ENCODE peak calls at places on chromosomes 2 and 18, in four cellular contexts. X is fibroblast of villous mesenchyme, B is MCF 10A, M is Daoy. P is an unnamed sample.

GRCh38 chr2:20104900-20105545 is 53.6 kb upstream of the LAPTM4A start:
- DNase-seq in X (no peak), B (no peak), M (no peak), P (no peak)

GRCh38 chr2:12169060-12169406 is 422.6 kb downstream of the LPIN1 start:
- DNase-seq in X (peak; percentile 93), B (peak; percentile 3), M (peak; percentile 66), P (no peak)

GRCh38 chr2:42268528-42269151 is 92.4 kb downstream of the COX7A2L start:
- DNase-seq in X (no peak), B (peak; percentile 1), M (no peak), P (no peak)

GRCh38 chr18:56648307-56648706 is 2.9 kb upstream of the WDR7 start:
- DNase-seq in X (no peak), B (no peak), M (no peak), P (no peak)

GRCh38 chr2:37332560-37332959 is 7.9 kb upstream of the PRKD3 start:
- DNase-seq in X (no peak), B (no peak), M (no peak), P (no peak)

GRCh38 chr2:208407667-208408066 is 1.1 kb downstream of the PTH2R start:
- DNase-seq in X (peak; percentile 11), B (no peak), M (peak; percentile 26), P (no peak)

GRCh38 chr2:240622631-240623235 is 2.5 kb upstream of the GPR35 start:
- DNase-seq in X (no peak), B (no peak), M (no peak), P (no peak)

GRCh38 chr2:163554864-163555263 is 180.9 kb downstream of the FIGN start:
- DNase-seq in X (no peak), B (no peak), M (no peak), P (no peak)

GRCh38 chr2:234674781-234675201 is 177.9 kb upstream of the ARL4C start:
- DNase-seq in X (peak; percentile 80), B (no peak), M (peak; percentile 38), P (no peak)

GRCh38 chr2:4020153-4020552 is 316.8 kb downstream of the DCDC2C start:
- DNase-seq in X (no peak), B (no peak), M (peak; percentile 36), P (no peak)

GRCh38 chr2:152647417-152648010 is 69.7 kb downstream of the PRPF40A start:
- DNase-seq in X (peak; percentile 38), B (no peak), M (no peak), P (no peak)

GRCh38 chr2:231968820-231969219 is 7.3 kb downstream of the DIS3L2 start:
- DNase-seq in X (no peak), B (no peak), M (no peak), P (no peak)

GRCh38 chr2:227612546-227613271 is 1.9 kb downstream of the SCYGR3 start:
- DNase-seq in X (no peak), B (no peak), M (no peak), P (no peak)

GRCh38 chr2:25386662-25387478 is 45.1 kb upstream of the DNMT3A start:
- DNase-seq in X (no peak), B (no peak), M (no peak), P (no peak)

GRCh38 chr2:100823665-100824438 is 3.9 kb downstream of the NPAS2 start:
- DNase-seq in X (no peak), B (no peak), M (no peak), P (no peak)

GRCh38 chr2:191833356-191833755 is 13.5 kb downstream of the CAVIN2 start:
- DNase-seq in X (no peak), B (no peak), M (no peak), P (no peak)

GRCh38 chr2:23926289-23926749 is 604 bp downstream of the ATAD2B start:
- DNase-seq in X (peak; percentile 40), B (peak; percentile 30), M (peak; percentile 55), P (peak; percentile 64)

GRCh38 chr2:67865871-67866386 is 196.9 kb downstream of the C1D start:
- DNase-seq in X (no peak), B (no peak), M (no peak), P (no peak)

GRCh38 chr2:110958720-110959119 is 162.0 kb upstream of the BCL2L11 start:
- DNase-seq in X (no peak), B (no peak), M (no peak), P (no peak)

GRCh38 chr2:202091476-202091875 is 18.4 kb downstream of the KIAA2012 start:
- DNase-seq in X (no peak), B (no peak), M (no peak), P (no peak)

GRCh38 chr2:20624156-20624883 is 26.6 kb downstream of the HS1BP3 start:
- DNase-seq in X (no peak), B (no peak), M (no peak), P (no peak)

GRCh38 chr2:126658316-126658909 is 2.5 kb downstream of the GYPC start:
- DNase-seq in X (no peak), B (no peak), M (no peak), P (no peak)

GRCh38 chr2:9221223-9221622 is 14.6 kb downstream of the ASAP2 start:
- DNase-seq in X (peak; percentile 62), B (peak; percentile 30), M (no peak), P (no peak)

GRCh38 chr2:71696381-71696780 is 243.0 kb downstream of the DYSF start:
- DNase-seq in X (no peak), B (no peak), M (no peak), P (no peak)

GRCh38 chr2:199814845-199815211 is 36.2 kb downstream of the FTCDNL1 start:
- DNase-seq in X (no peak), B (no peak), M (no peak), P (no peak)

GRCh38 chr2:104849618-104850097 is 4.3 kb upstream of the POU3F3 start:
- DNase-seq in X (peak; percentile 52), B (peak; percentile 73), M (peak; percentile 76), P (peak; percentile 89)

GRCh38 chr2:112818094-112818902 is 18.3 kb downstream of the IL1B start:
- DNase-seq in X (peak; percentile 38), B (no peak), M (no peak), P (peak; percentile 25)

GRCh38 chr2:172806426-172807008 is 70.9 kb downstream of the RAPGEF4 start:
- DNase-seq in X (peak; percentile 69), B (peak; percentile 56), M (peak; percentile 31), P (peak; percentile 16)

GRCh38 chr2:113219889-113220641 is 46.3 kb downstream of the PSD4 start:
- DNase-seq in X (peak; percentile 48), B (peak; percentile 74), M (peak; percentile 86), P (no peak)

GRCh38 chr18:37188016-37188791 is 359.3 kb downstream of the KIAA1328 start:
- DNase-seq in X (no peak), B (no peak), M (no peak), P (no peak)

GRCh38 chr18:2402084-2402483 is 169.2 kb downstream of the METTL4 start:
- DNase-seq in X (peak; percentile 57), B (no peak), M (no peak), P (no peak)

GRCh38 chr2:71544919-71545571 is 91.7 kb downstream of the DYSF start:
- DNase-seq in X (no peak), B (no peak), M (no peak), P (no peak)

GRCh38 chr2:113978524-113979171 is 88.8 kb downstream of the ACTR3 start:
- DNase-seq in X (no peak), B (no peak), M (no peak), P (no peak)

GRCh38 chr2:233314180-233314579 is 6.6 kb downstream of the SAG start:
- DNase-seq in X (no peak), B (no peak), M (no peak), P (no peak)

GRCh38 chr2:58620127-58620526 is 379.0 kb upstream of the FANCL start:
- DNase-seq in X (no peak), B (peak; percentile 54), M (peak; percentile 7), P (no peak)

GRCh38 chr2:19714926-19715325 is 186.9 kb downstream of the TTC32 start:
- DNase-seq in X (no peak), B (no peak), M (peak; percentile 36), P (no peak)

GRCh38 chr2:31249009-31249690 is 15.2 kb downstream of the EHD3 start:
- DNase-seq in X (no peak), B (no peak), M (no peak), P (no peak)

GRCh38 chr2:58448065-58448507 is 207.0 kb upstream of the FANCL start:
- DNase-seq in X (peak; percentile 77), B (peak; percentile 92), M (peak; percentile 83), P (peak; percentile 72)

P was measured in nephron progenitor cell.